ENCODE peak calls at places on chromosomes 6 and 20, in six cellular contexts. T is IMR-90, G is kidney, F is uterus, U is AG04449, R is cardiac fibroblast. K is an unnamed sample.

GRCh38 chr6:43229803-43230239 is 540 bp upstream of the DNPH1 start:
- DNase-seq in R (no peak), U (no peak), T (no peak), G (no peak), F (no peak), K (no peak)

GRCh38 chr6:11434565-11435326 is 102.8 kb upstream of the TMEM170B start:
- DNase-seq in R (peak), F (no peak), G (no peak), T (peak), U (peak), K (no peak)

GRCh38 chr6:39804666-39805065 is 12.5 kb downstream of the DAAM2 start:
- DNase-seq in R (no peak), U (peak), G (no peak), F (no peak), T (peak), K (peak)

GRCh38 chr20:19937651-19938420 is 79.3 kb upstream of the NAA20 start:
- DNase-seq in R (no peak), T (no peak), U (no peak), F (no peak), G (no peak), K (no peak)

GRCh38 chr6:37897321-37897720 is 77.8 kb downstream of the ZFAND3 start:
- DNase-seq in U (no peak), G (no peak), R (no peak), T (peak), F (no peak), K (no peak)

GRCh38 chr6:4370066-4370465 is 234.7 kb upstream of the ECI2 start:
- DNase-seq in R (peak), U (peak), T (peak), G (no peak), F (no peak), K (peak)

GRCh38 chr6:109961666-109962065 is 16.4 kb upstream of the GPR6 start:
- DNase-seq in U (peak), R (peak), G (no peak), F (no peak), T (no peak), K (no peak)

GRCh38 chr6:13355043-13355945 is 27.0 kb upstream of the TBC1D7 start:
- DNase-seq in G (no peak), U (peak), T (peak), R (peak), F (no peak), K (peak)

GRCh38 chr6:151963001-151963400 is 155.5 kb downstream of the ESR1 start:
- DNase-seq in F (no peak), G (no peak), U (no peak), T (no peak), R (no peak), K (no peak)

GRCh38 chr20:53890434-53891305 is 179.7 kb downstream of the BCAS1 start:
- DNase-seq in F (no peak), G (no peak), T (no peak), R (no peak), U (no peak), K (no peak)

GRCh38 chr6:20402181-20403079 is 751 bp downstream of the E2F3 start:
- DNase-seq in T (no peak), G (peak), U (no peak), F (peak), R (no peak), K (no peak)

GRCh38 chr20:62382306-62383198 is 4.4 kb upstream of the RPS21 start:
- DNase-seq in T (peak), G (no peak), F (peak), U (no peak), R (peak), K (no peak)

GRCh38 chr20:33373735-33374605 is 27.3 kb downstream of the CDK5RAP1 start:
- DNase-seq in G (no peak), T (peak), F (no peak), R (no peak), U (peak), K (peak)

GRCh38 chr6:142892254-142893021 is 52.5 kb downstream of the HIVEP2 start:
- DNase-seq in U (no peak), G (no peak), F (no peak), R (no peak), T (no peak), K (no peak)

GRCh38 chr20:60138263-60139127 is 180.3 kb downstream of the CDH26 start:
- DNase-seq in T (peak), F (peak), G (peak), R (no peak), U (no peak), K (no peak)

GRCh38 chr6:170245233-170245992 is 45.5 kb downstream of the DLL1 start:
- DNase-seq in G (peak), T (no peak), U (no peak), F (no peak), R (no peak), K (no peak)

GRCh38 chr6:116847234-116847633 is 18.4 kb upstream of the GPRC6A start:
- DNase-seq in T (peak), U (no peak), F (no peak), R (peak), G (no peak), K (no peak)

GRCh38 chr6:107331409-107332386 is 127.7 kb downstream of the PDSS2 start:
- DNase-seq in T (peak), F (no peak), R (no peak), G (no peak), U (no peak), K (no peak)

GRCh38 chr20:2746636-2747265 is 53.7 kb downstream of the CPXM1 start:
- DNase-seq in T (no peak), R (no peak), U (no peak), F (no peak), G (no peak), K (no peak)

GRCh38 chr6:7108196-7108963 is 619 bp downstream of the RREB1 start:
- DNase-seq in T (peak), F (peak), R (peak), G (peak), U (no peak), K (no peak)

GRCh38 chr20:34628026-34628425 is 48.9 kb downstream of the PIGU start:
- DNase-seq in F (no peak), R (no peak), G (no peak), U (no peak), T (peak), K (no peak)

GRCh38 chr6:45915776-45916348 is 99.8 kb downstream of the CLIC5 start:
- DNase-seq in G (no peak), T (no peak), F (no peak), R (no peak), U (no peak), K (no peak)

GRCh38 chr6:36383608-36384007 is 3.9 kb downstream of the ETV7 start:
- DNase-seq in T (no peak), G (no peak), F (no peak), R (no peak), U (no peak), K (no peak)

GRCh38 chr20:50323777-50324604 is 133.4 kb downstream of the CEBPB start:
- DNase-seq in F (no peak), U (no peak), T (no peak), R (no peak), G (no peak), K (no peak)

GRCh38 chr6:97714772-97715171 is 431.8 kb upstream of the MMS22L start:
- DNase-seq in G (no peak), U (no peak), T (no peak), F (no peak), R (no peak), K (no peak)

GRCh38 chr20:25859649-25860530 is 163.2 kb upstream of the ZNF337 start:
- DNase-seq in U (no peak), T (no peak), F (peak), R (peak), G (peak), K (no peak)

GRCh38 chr20:7272512-7272911 is 505.0 kb downstream of the BMP2 start:
- DNase-seq in F (no peak), U (no peak), G (no peak), T (no peak), R (no peak), K (no peak)

GRCh38 chr6:168328086-168328485 is 8.5 kb upstream of the DACT2 start:
- DNase-seq in T (no peak), R (no peak), F (no peak), G (no peak), U (no peak), K (peak)

GRCh38 chr20:62887147-62887859 is 25.7 kb upstream of the TCFL5 start:
- DNase-seq in T (peak), R (peak), G (no peak), U (peak), F (no peak), K (no peak)

GRCh38 chr6:169490830-169491229 is 211.0 kb downstream of the WDR27 start:
- DNase-seq in U (no peak), G (no peak), T (peak), F (no peak), R (peak), K (no peak)

GRCh38 chr6:157632821-157633220 is 190.2 kb upstream of the SNX9 start:
- DNase-seq in T (peak), F (peak), G (no peak), U (no peak), R (peak), K (no peak)

GRCh38 chr6:111984081-111984480 is 69.8 kb upstream of the CCN6 start:
- DNase-seq in U (no peak), G (no peak), R (no peak), F (no peak), T (no peak), K (no peak)

GRCh38 chr6:137353842-137354397 is 134.7 kb upstream of the IFNGR1 start:
- DNase-seq in T (no peak), G (no peak), U (no peak), R (no peak), F (no peak), K (no peak)

GRCh38 chr6:170152989-170153388 is 137.9 kb downstream of the DLL1 start:
- DNase-seq in G (peak), F (peak), U (no peak), R (peak), T (no peak), K (peak)

GRCh38 chr6:28267695-28268059 is 734 bp downstream of the ZSCAN26 start:
- DNase-seq in F (no peak), G (no peak), U (no peak), T (no peak), R (no peak), K (no peak)

GRCh38 chr6:28266962-28267694 is at the start of gene ZSCAN26:
- DNase-seq in G (peak), R (peak), U (peak), F (peak), T (peak), K (peak)

GRCh38 chr6:28263946-28264345 is 3.0 kb upstream of the ZSCAN26 start:
- DNase-seq in U (no peak), R (no peak), G (no peak), F (no peak), T (peak), K (no peak)

GRCh38 chr6:28264834-28265401 is 2.0 kb upstream of the ZSCAN26 start:
- DNase-seq in F (no peak), R (no peak), G (no peak), T (peak), U (no peak), K (no peak)

GRCh38 chr6:28266563-28266961 is 381 bp upstream of the ZSCAN26 start:
- DNase-seq in U (no peak), R (no peak), T (no peak), F (no peak), G (no peak), K (no peak)
- H3K4me3 ChIP-seq in U (peak), R (peak), T (peak), F (peak), G (peak), K (peak)

DNA sequence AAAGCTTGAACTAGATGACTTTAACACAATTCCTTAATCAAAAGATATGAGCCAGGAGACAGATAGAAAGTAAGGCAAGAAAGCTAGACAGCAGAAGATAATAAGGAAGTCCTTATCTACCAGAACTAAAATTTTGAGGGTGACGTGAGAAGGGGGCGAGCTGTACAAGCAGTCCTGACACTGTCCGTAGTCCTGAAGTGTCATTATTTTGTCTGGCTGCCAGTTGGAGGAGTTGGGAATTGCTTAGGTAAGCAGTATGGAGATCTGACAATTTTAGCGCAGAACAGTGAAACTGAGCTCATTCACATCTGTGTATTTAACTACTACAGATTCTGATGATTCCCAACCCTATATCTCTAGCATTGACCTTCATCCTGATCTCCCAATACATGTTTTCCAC is 25.8 kb upstream of the CEP85L start:
- DNase-seq in G (no peak), R (no peak), F (no peak), T (no peak), U (no peak), K (no peak)
- H3K4me3 ChIP-seq in G (no peak), R (no peak), F (no peak), T (no peak), U (no peak), K (no peak)

DNA sequence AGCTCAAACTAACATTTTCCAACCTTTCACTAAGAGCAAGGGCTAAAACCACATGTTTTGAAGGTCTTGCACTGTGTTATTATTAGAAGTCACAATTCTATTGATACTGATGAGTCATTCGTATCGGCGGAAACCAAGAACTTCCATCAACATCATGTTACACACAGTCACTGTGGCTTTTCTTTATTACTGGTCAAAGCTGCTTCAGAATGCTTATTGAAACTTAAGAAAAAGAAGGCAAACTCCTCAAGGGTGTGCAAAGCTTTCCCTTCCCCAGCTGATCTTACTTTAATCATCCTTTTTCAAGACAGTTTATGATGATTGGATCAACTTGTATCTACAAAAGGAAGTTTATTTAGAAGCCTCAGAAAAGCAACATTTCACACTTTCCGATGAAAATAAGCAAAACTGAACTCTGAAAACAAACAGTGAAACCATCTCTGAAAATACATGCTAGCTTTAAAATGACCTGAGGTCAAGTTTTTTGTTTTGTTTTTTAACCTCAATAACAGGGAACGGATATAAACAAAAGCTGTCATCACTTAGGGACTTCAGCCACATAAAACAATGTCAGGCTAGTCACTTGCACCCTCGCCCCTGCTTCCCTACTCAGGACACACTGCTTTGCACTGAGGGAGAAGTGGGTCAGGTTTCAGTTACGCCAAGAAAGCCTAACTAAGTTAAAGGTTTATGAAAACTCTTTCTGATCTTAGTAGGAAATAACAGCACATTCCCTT is 11.7 kb downstream of the BACH2 start:
- DNase-seq in R (peak), T (peak), G (no peak), U (no peak), F (no peak), K (no peak)
- H3K4me3 ChIP-seq in R (no peak), T (peak), G (peak), U (peak), F (peak), K (peak)

GRCh38 chr6:163435013-163435412 is 20.5 kb downstream of the QKI start:
- DNase-seq in U (no peak), R (no peak), F (no peak), T (no peak), G (no peak), K (no peak)
- H3K4me3 ChIP-seq in U (no peak), R (no peak), F (no peak), T (no peak), G (no peak), K (no peak)

GRCh38 chr6:29977425-29977727 is 35.0 kb downstream of the HLA-A start:
- DNase-seq in G (no peak), R (no peak), U (no peak), F (no peak), T (no peak), K (no peak)
- H3K4me3 ChIP-seq in G (peak), R (peak), U (peak), F (peak), T (peak), K (peak)

GRCh38 chr20:45098096-45098773 is 2.7 kb downstream of the KCNS1 start:
- DNase-seq in G (no peak), T (no peak), R (peak), F (no peak), U (no peak), K (no peak)
- H3K4me3 ChIP-seq in G (no peak), T (peak), R (peak), F (no peak), U (peak), K (peak)

GRCh38 chr6:154840363-154840762 is 107.1 kb downstream of the SCAF8 start:
- DNase-seq in R (no peak), G (no peak), U (no peak), T (no peak), F (no peak), K (no peak)

GRCh38 chr6:154841109-154841508 is 107.9 kb downstream of the SCAF8 start:
- DNase-seq in T (no peak), F (no peak), R (no peak), U (no peak), G (no peak), K (no peak)

GRCh38 chr6:154842828-154843227 is 109.6 kb downstream of the SCAF8 start:
- DNase-seq in R (no peak), F (no peak), U (no peak), G (no peak), T (no peak), K (no peak)

GRCh38 chr6:154835307-154835706 is 102.1 kb downstream of the SCAF8 start:
- DNase-seq in G (no peak), R (no peak), U (no peak), T (no peak), F (no peak), K (no peak)

GRCh38 chr6:154839546-154839945 is 106.3 kb downstream of the SCAF8 start:
- DNase-seq in T (no peak), R (no peak), G (no peak), F (no peak), U (no peak), K (no peak)
- H3K4me3 ChIP-seq in T (no peak), R (no peak), G (no peak), F (no peak), U (no peak), K (no peak)

K was measured in epithelial cell of proximal tubule.